ENCODE peak calls at places on chromosomes 4 and X, in six cellular contexts. Z is ascending aorta; T is CD8-positive, alpha-beta T cell; N is cardiac muscle cell; W is thoracic aorta; Y is cardiac fibroblast. R is an unnamed sample.

GRCh38 chrX:68999351-68999750 is 165.9 kb downstream of the PJA1 start:
- DNase-seq in Z (no peak), T (no peak), N (no peak), W (no peak), Y (peak), R (no peak)

GRCh38 chr4:77699731-77700210 is 94.2 kb downstream of the CXCL13 start:
- DNase-seq in Z (no peak), T (no peak), N (peak), W (no peak), Y (peak), R (no peak)

GRCh38 chrX:73289039-73289438 is 74.4 kb upstream of the NAP1L2 start:
- DNase-seq in Z (no peak), T (no peak), N (no peak), W (no peak), Y (no peak), R (no peak)

GRCh38 chrX:9656277-9656676 is 109.4 kb downstream of the GPR143 start:
- DNase-seq in Z (no peak), T (no peak), N (no peak), W (no peak), Y (peak), R (no peak)

GRCh38 chrX:150085881-150086280 is 147.6 kb upstream of the EOLA2 start:
- DNase-seq in Z (no peak), T (no peak), N (no peak), W (no peak), Y (peak), R (no peak)

GRCh38 chr4:158065176-158065575 is 107.6 kb downstream of the GASK1B start:
- DNase-seq in Z (no peak), T (no peak), N (no peak), W (no peak), Y (no peak), R (no peak)

GRCh38 chr4:87540176-87541058 is 11.2 kb upstream of the SPARCL1 start:
- DNase-seq in Z (no peak), T (no peak), N (no peak), W (no peak), Y (peak), R (no peak)

GRCh38 chrX:99394450-99394849 is 1015.6 kb downstream of the PCDH19 start:
- DNase-seq in Z (no peak), T (no peak), N (peak), W (no peak), Y (no peak), R (no peak)

GRCh38 chr4:158079661-158080060 is 93.2 kb downstream of the GASK1B start:
- DNase-seq in Z (no peak), T (no peak), N (no peak), W (no peak), Y (peak), R (no peak)

GRCh38 chr4:12122316-12122715 is 693.6 kb upstream of the HS3ST1 start:
- DNase-seq in Z (no peak), T (no peak), N (no peak), W (no peak), Y (no peak), R (no peak)

GRCh38 chr4:20509315-20509714 is 190.9 kb upstream of the PACRGL start:
- DNase-seq in Z (no peak), T (no peak), N (peak), W (no peak), Y (no peak), R (no peak)

GRCh38 chr4:128866281-128866680 is 56.8 kb downstream of the JADE1 start:
- DNase-seq in Z (no peak), T (no peak), N (no peak), W (no peak), Y (no peak), R (no peak)

GRCh38 chrX:154370882-154371770 is 3.3 kb downstream of the FLNA start:
- DNase-seq in Z (peak), T (peak), N (peak), W (peak), Y (peak), R (peak)

GRCh38 chr4:150579591-150580234 is 2.2 kb upstream of the MAB21L2 start:
- DNase-seq in Z (no peak), T (no peak), N (peak), W (no peak), Y (peak), R (no peak)

GRCh38 chr4:76055005-76055404 is 19.1 kb upstream of the CXCL11 start:
- DNase-seq in Z (no peak), T (no peak), N (no peak), W (no peak), Y (no peak), R (no peak)

GRCh38 chr4:2367626-2368025 is 50.8 kb downstream of the ZFYVE28 start:
- DNase-seq in Z (no peak), T (no peak), N (no peak), W (no peak), Y (no peak), R (peak)

GRCh38 chr4:173121044-173121685 is 47.4 kb upstream of the GALNT7 start:
- DNase-seq in Z (no peak), T (no peak), N (peak), W (no peak), Y (peak), R (no peak)

GRCh38 chr4:104735174-104735573 is 240.5 kb upstream of the CXXC4 start:
- DNase-seq in Z (no peak), T (no peak), N (no peak), W (no peak), Y (no peak), R (no peak)

GRCh38 chrX:123771449-123772064 is 38.7 kb upstream of the THOC2 start:
- DNase-seq in Z (no peak), T (no peak), N (no peak), W (no peak), Y (no peak), R (no peak)

GRCh38 chr4:43253511-43253910 is 361.0 kb downstream of the GRXCR1 start:
- DNase-seq in Z (no peak), T (no peak), N (no peak), W (no peak), Y (no peak), R (no peak)

GRCh38 chr4:94430416-94430815 is 21.3 kb upstream of the PDLIM5 start:
- DNase-seq in Z (no peak), T (no peak), N (no peak), W (no peak), Y (no peak), R (no peak)

GRCh38 chrX:109327271-109327670 is 154.6 kb downstream of the GUCY2F start:
- DNase-seq in Z (no peak), T (no peak), N (no peak), W (no peak), Y (peak), R (no peak)

GRCh38 chrX:102516314-102516936 is at the start of gene TMSB15A:
- DNase-seq in Z (no peak), T (peak), N (peak), W (peak), Y (peak), R (peak)

GRCh38 chr4:184329235-184330007 is 111.7 kb upstream of the ENPP6 start:
- DNase-seq in Z (no peak), T (no peak), N (no peak), W (no peak), Y (peak), R (no peak)

GRCh38 chrX:70201732-70202131 is 24.4 kb downstream of the DGAT2L6 start:
- DNase-seq in Z (no peak), T (no peak), N (no peak), W (no peak), Y (no peak), R (no peak)

GRCh38 chrX:121308276-121308805 is 260.9 kb downstream of the GLUD2 start:
- DNase-seq in Z (no peak), T (peak), N (peak), W (no peak), Y (peak), R (peak)

GRCh38 chr4:99585521-99585920 is 10.9 kb downstream of the MTTP start:
- DNase-seq in Z (no peak), T (no peak), N (no peak), W (no peak), Y (no peak), R (no peak)

GRCh38 chr4:109614466-109614865 is 54.4 kb downstream of the MCUB start:
- DNase-seq in Z (no peak), T (no peak), N (no peak), W (no peak), Y (peak), R (no peak)

GRCh38 chr4:92021788-92022187 is 282.0 kb upstream of the GRID2 start:
- DNase-seq in Z (no peak), T (no peak), N (no peak), W (no peak), Y (no peak), R (no peak)

GRCh38 chrX:125378205-125378604 is 58.5 kb downstream of the TEX13C start:
- DNase-seq in Z (no peak), T (no peak), N (no peak), W (no peak), Y (no peak), R (no peak)

DNA sequence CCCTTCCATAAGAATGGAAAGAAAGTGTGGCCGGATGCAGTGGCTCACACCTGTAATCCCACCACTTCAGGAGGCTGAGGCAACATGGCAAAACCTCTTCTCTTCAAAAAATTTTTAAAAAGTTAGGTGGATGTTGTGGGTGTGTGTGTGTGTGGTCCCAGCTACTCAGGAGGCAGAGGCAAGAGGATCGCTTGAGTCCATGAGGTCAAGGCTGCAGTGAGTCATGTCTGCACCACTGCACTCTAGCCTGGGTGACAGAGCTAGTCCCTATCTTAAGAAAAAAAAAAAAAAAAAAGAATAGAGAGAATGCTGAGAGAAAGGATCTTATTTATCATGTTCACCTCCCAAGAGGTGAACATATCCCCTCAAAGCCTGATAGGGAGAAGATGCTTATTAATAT is 492.1 kb upstream of the SMIM31 start:
- DNase-seq in Z (no peak), T (no peak), N (no peak), W (no peak), Y (no peak), R (no peak)
- TF ChIP-seq CTCF in Z (no peak), T (no peak), N (no peak), W (no peak), Y (no peak), R (no peak)

GRCh38 chrX:77447339-77448149 is at the start of gene FGF16:
- DNase-seq in Z (no peak), T (no peak), N (no peak), W (no peak), Y (no peak), R (no peak)
- H3K4me3 ChIP-seq in Z (peak), T (no peak), N (peak), W (peak), Y (peak), R (no peak)

GRCh38 chrX:129115935-129116334 is 407.4 kb downstream of the SMARCA1 start:
- DNase-seq in Z (no peak), T (no peak), N (no peak), W (no peak), Y (no peak), R (no peak)

GRCh38 chrX:129116651-129117050 is 406.6 kb downstream of the SMARCA1 start:
- DNase-seq in Z (no peak), T (no peak), N (no peak), W (no peak), Y (no peak), R (no peak)

GRCh38 chrX:129115104-129115503 is 408.2 kb downstream of the SMARCA1 start:
- DNase-seq in Z (no peak), T (no peak), N (peak), W (no peak), Y (peak), R (no peak)
- TF ChIP-seq CTCF in Z (no peak), T (no peak), N (no peak), W (no peak), Y (no peak), R (no peak)

GRCh38 chrX:130120746-130121504 is 10.6 kb upstream of the ELF4 start:
- DNase-seq in Z (no peak), T (peak), N (peak), W (peak), Y (peak), R (peak)
- H3K4me3 ChIP-seq in Z (peak), T (peak), N (peak), W (peak), Y (peak), R (no peak)

GRCh38 chr4:74376888-74377483 is 12.0 kb downstream of the EREG start:
- DNase-seq in Z (no peak), T (no peak), N (peak), W (no peak), Y (peak), R (no peak)
- TF ChIP-seq CTCF in Z (peak), T (peak), N (peak), W (peak), Y (peak), R (no peak)

DNA sequence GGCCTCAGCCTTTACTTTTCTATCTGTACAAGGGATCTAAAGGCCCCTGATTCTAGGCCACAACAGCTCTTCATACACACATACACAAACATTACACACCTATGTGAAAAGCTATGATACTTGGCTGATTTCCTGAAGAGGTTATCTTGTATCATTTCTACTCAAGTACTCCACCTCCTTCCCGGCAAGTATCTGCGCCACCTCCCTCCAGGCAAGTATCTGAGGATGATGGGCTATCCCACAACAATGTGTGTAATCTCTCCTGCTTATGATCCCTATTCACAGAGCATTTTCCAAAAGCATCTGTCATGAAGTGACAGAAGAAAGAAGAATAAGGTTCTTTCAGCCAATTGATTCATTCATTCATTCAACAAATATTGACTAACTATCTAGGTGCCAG is 36.8 kb downstream of the AFAP1 start:
- DNase-seq in Z (no peak), T (no peak), N (no peak), W (no peak), Y (no peak), R (no peak)
- H3K4me3 ChIP-seq in Z (peak), T (no peak), N (no peak), W (no peak), Y (no peak), R (no peak)